ENCODE peak calls at places on chromosomes 11 and 22, in six cellular contexts. One of them, this sample, is unnamed.

GRCh38 chr22:31650391-31650790 is 11.6 kb downstream of the PISD start:
- DNase-seq in CD4-positive, alpha-beta memory T cell: no peak
- DNase-seq in fibroblast of lung: peak
- DNase-seq in breast epithelium: no peak
- DNase-seq in activated naive CD4-positive, alpha-beta T cell treated with anti-CD3 and anti-CD28 coated beads for 36 hours: no peak
- DNase-seq in activated naive CD8-positive, alpha-beta T cell treated with anti-CD3 and anti-CD28 coated beads, Interleukin-2, amount 10 ng/mL, durations not matched to agents 7 days and 5 days: no peak
- DNase-seq in this sample: no peak

GRCh38 chr11:43585877-43586608 is 94.5 kb upstream of the HSD17B12 start:
- DNase-seq in CD4-positive, alpha-beta memory T cell: no peak
- DNase-seq in fibroblast of lung: no peak
- DNase-seq in breast epithelium: no peak
- DNase-seq in activated naive CD4-positive, alpha-beta T cell treated with anti-CD3 and anti-CD28 coated beads for 36 hours: no peak
- DNase-seq in activated naive CD8-positive, alpha-beta T cell treated with anti-CD3 and anti-CD28 coated beads, Interleukin-2, amount 10 ng/mL, durations not matched to agents 7 days and 5 days: no peak
- DNase-seq in this sample: no peak

GRCh38 chr11:11152877-11153276 is 200.2 kb downstream of the CSNK2A3 start:
- DNase-seq in CD4-positive, alpha-beta memory T cell: no peak
- DNase-seq in fibroblast of lung: no peak
- DNase-seq in breast epithelium: no peak
- DNase-seq in activated naive CD4-positive, alpha-beta T cell treated with anti-CD3 and anti-CD28 coated beads for 36 hours: no peak
- DNase-seq in activated naive CD8-positive, alpha-beta T cell treated with anti-CD3 and anti-CD28 coated beads, Interleukin-2, amount 10 ng/mL, durations not matched to agents 7 days and 5 days: no peak
- DNase-seq in this sample: no peak

GRCh38 chr11:117591316-117592039 is 205.5 kb downstream of the DSCAML1 start:
- DNase-seq in CD4-positive, alpha-beta memory T cell: no peak
- DNase-seq in fibroblast of lung: no peak
- DNase-seq in breast epithelium: peak
- DNase-seq in activated naive CD4-positive, alpha-beta T cell treated with anti-CD3 and anti-CD28 coated beads for 36 hours: no peak
- DNase-seq in activated naive CD8-positive, alpha-beta T cell treated with anti-CD3 and anti-CD28 coated beads, Interleukin-2, amount 10 ng/mL, durations not matched to agents 7 days and 5 days: no peak
- DNase-seq in this sample: no peak

GRCh38 chr11:131692961-131693360 is 322.5 kb downstream of the NTM start:
- DNase-seq in CD4-positive, alpha-beta memory T cell: no peak
- DNase-seq in fibroblast of lung: no peak
- DNase-seq in breast epithelium: no peak
- DNase-seq in activated naive CD4-positive, alpha-beta T cell treated with anti-CD3 and anti-CD28 coated beads for 36 hours: no peak
- DNase-seq in activated naive CD8-positive, alpha-beta T cell treated with anti-CD3 and anti-CD28 coated beads, Interleukin-2, amount 10 ng/mL, durations not matched to agents 7 days and 5 days: no peak
- DNase-seq in this sample: no peak

GRCh38 chr22:49973018-49973965 is 12.7 kb downstream of the PIM3 start:
- DNase-seq in CD4-positive, alpha-beta memory T cell: no peak
- DNase-seq in fibroblast of lung: peak
- DNase-seq in breast epithelium: no peak
- DNase-seq in activated naive CD4-positive, alpha-beta T cell treated with anti-CD3 and anti-CD28 coated beads for 36 hours: peak
- DNase-seq in activated naive CD8-positive, alpha-beta T cell treated with anti-CD3 and anti-CD28 coated beads, Interleukin-2, amount 10 ng/mL, durations not matched to agents 7 days and 5 days: no peak
- DNase-seq in this sample: no peak

GRCh38 chr11:11500744-11501487 is 120.9 kb downstream of the GALNT18 start:
- DNase-seq in CD4-positive, alpha-beta memory T cell: no peak
- DNase-seq in fibroblast of lung: no peak
- DNase-seq in breast epithelium: no peak
- DNase-seq in activated naive CD4-positive, alpha-beta T cell treated with anti-CD3 and anti-CD28 coated beads for 36 hours: no peak
- DNase-seq in activated naive CD8-positive, alpha-beta T cell treated with anti-CD3 and anti-CD28 coated beads, Interleukin-2, amount 10 ng/mL, durations not matched to agents 7 days and 5 days: no peak
- DNase-seq in this sample: no peak

GRCh38 chr11:36702330-36703054 is 104.5 kb upstream of the RAG2 start:
- DNase-seq in CD4-positive, alpha-beta memory T cell: no peak
- DNase-seq in fibroblast of lung: peak
- DNase-seq in breast epithelium: no peak
- DNase-seq in activated naive CD4-positive, alpha-beta T cell treated with anti-CD3 and anti-CD28 coated beads for 36 hours: peak
- DNase-seq in activated naive CD8-positive, alpha-beta T cell treated with anti-CD3 and anti-CD28 coated beads, Interleukin-2, amount 10 ng/mL, durations not matched to agents 7 days and 5 days: no peak
- DNase-seq in this sample: peak

GRCh38 chr11:86119062-86119461 is 50.2 kb upstream of the PICALM start:
- DNase-seq in CD4-positive, alpha-beta memory T cell: no peak
- DNase-seq in fibroblast of lung: peak
- DNase-seq in breast epithelium: no peak
- DNase-seq in activated naive CD4-positive, alpha-beta T cell treated with anti-CD3 and anti-CD28 coated beads for 36 hours: no peak
- DNase-seq in activated naive CD8-positive, alpha-beta T cell treated with anti-CD3 and anti-CD28 coated beads, Interleukin-2, amount 10 ng/mL, durations not matched to agents 7 days and 5 days: no peak
- DNase-seq in this sample: no peak

GRCh38 chr22:28450109-28450508 is 229.5 kb downstream of the TTC28 start:
- DNase-seq in CD4-positive, alpha-beta memory T cell: no peak
- DNase-seq in fibroblast of lung: no peak
- DNase-seq in breast epithelium: no peak
- DNase-seq in activated naive CD4-positive, alpha-beta T cell treated with anti-CD3 and anti-CD28 coated beads for 36 hours: no peak
- DNase-seq in activated naive CD8-positive, alpha-beta T cell treated with anti-CD3 and anti-CD28 coated beads, Interleukin-2, amount 10 ng/mL, durations not matched to agents 7 days and 5 days: no peak
- DNase-seq in this sample: no peak

GRCh38 chr11:44619931-44620725 is 54.7 kb downstream of the CD82 start:
- DNase-seq in CD4-positive, alpha-beta memory T cell: no peak
- DNase-seq in fibroblast of lung: no peak
- DNase-seq in breast epithelium: peak
- DNase-seq in activated naive CD4-positive, alpha-beta T cell treated with anti-CD3 and anti-CD28 coated beads for 36 hours: no peak
- DNase-seq in activated naive CD8-positive, alpha-beta T cell treated with anti-CD3 and anti-CD28 coated beads, Interleukin-2, amount 10 ng/mL, durations not matched to agents 7 days and 5 days: peak
- DNase-seq in this sample: no peak

GRCh38 chr11:85718991-85719807 is 33.2 kb upstream of the CCDC89 start:
- DNase-seq in CD4-positive, alpha-beta memory T cell: no peak
- DNase-seq in fibroblast of lung: peak
- DNase-seq in breast epithelium: no peak
- DNase-seq in activated naive CD4-positive, alpha-beta T cell treated with anti-CD3 and anti-CD28 coated beads for 36 hours: no peak
- DNase-seq in activated naive CD8-positive, alpha-beta T cell treated with anti-CD3 and anti-CD28 coated beads, Interleukin-2, amount 10 ng/mL, durations not matched to agents 7 days and 5 days: no peak
- DNase-seq in this sample: no peak

GRCh38 chr11:20671856-20672546 is 2.6 kb downstream of the NELL1 start:
- DNase-seq in CD4-positive, alpha-beta memory T cell: no peak
- DNase-seq in fibroblast of lung: no peak
- DNase-seq in breast epithelium: no peak
- DNase-seq in activated naive CD4-positive, alpha-beta T cell treated with anti-CD3 and anti-CD28 coated beads for 36 hours: no peak
- DNase-seq in activated naive CD8-positive, alpha-beta T cell treated with anti-CD3 and anti-CD28 coated beads, Interleukin-2, amount 10 ng/mL, durations not matched to agents 7 days and 5 days: no peak
- DNase-seq in this sample: peak

GRCh38 chr11:102615077-102615893 is 9.8 kb downstream of the MMP20 start:
- DNase-seq in CD4-positive, alpha-beta memory T cell: no peak
- DNase-seq in fibroblast of lung: peak
- DNase-seq in breast epithelium: no peak
- DNase-seq in activated naive CD4-positive, alpha-beta T cell treated with anti-CD3 and anti-CD28 coated beads for 36 hours: no peak
- DNase-seq in activated naive CD8-positive, alpha-beta T cell treated with anti-CD3 and anti-CD28 coated beads, Interleukin-2, amount 10 ng/mL, durations not matched to agents 7 days and 5 days: no peak
- DNase-seq in this sample: peak

GRCh38 chr22:37887610-37888378 is 18.3 kb upstream of the MICALL1 start:
- DNase-seq in CD4-positive, alpha-beta memory T cell: no peak
- DNase-seq in fibroblast of lung: peak
- DNase-seq in breast epithelium: peak
- DNase-seq in activated naive CD4-positive, alpha-beta T cell treated with anti-CD3 and anti-CD28 coated beads for 36 hours: no peak
- DNase-seq in activated naive CD8-positive, alpha-beta T cell treated with anti-CD3 and anti-CD28 coated beads, Interleukin-2, amount 10 ng/mL, durations not matched to agents 7 days and 5 days: no peak
- DNase-seq in this sample: no peak

GRCh38 chr11:111514216-111515031 is at the start of gene HOATZ:
- DNase-seq in CD4-positive, alpha-beta memory T cell: peak
- DNase-seq in fibroblast of lung: peak
- DNase-seq in breast epithelium: no peak
- DNase-seq in activated naive CD4-positive, alpha-beta T cell treated with anti-CD3 and anti-CD28 coated beads for 36 hours: no peak
- DNase-seq in activated naive CD8-positive, alpha-beta T cell treated with anti-CD3 and anti-CD28 coated beads, Interleukin-2, amount 10 ng/mL, durations not matched to agents 7 days and 5 days: peak
- DNase-seq in this sample: peak

GRCh38 chr22:44453441-44454112 is 44.5 kb downstream of the RTL6 start:
- DNase-seq in CD4-positive, alpha-beta memory T cell: no peak
- DNase-seq in fibroblast of lung: no peak
- DNase-seq in breast epithelium: no peak
- DNase-seq in activated naive CD4-positive, alpha-beta T cell treated with anti-CD3 and anti-CD28 coated beads for 36 hours: no peak
- DNase-seq in activated naive CD8-positive, alpha-beta T cell treated with anti-CD3 and anti-CD28 coated beads, Interleukin-2, amount 10 ng/mL, durations not matched to agents 7 days and 5 days: no peak
- DNase-seq in this sample: no peak

GRCh38 chr11:130600616-130601015 is 152.2 kb downstream of the ADAMTS15 start:
- DNase-seq in CD4-positive, alpha-beta memory T cell: no peak
- DNase-seq in fibroblast of lung: no peak
- DNase-seq in breast epithelium: no peak
- DNase-seq in activated naive CD4-positive, alpha-beta T cell treated with anti-CD3 and anti-CD28 coated beads for 36 hours: no peak
- DNase-seq in activated naive CD8-positive, alpha-beta T cell treated with anti-CD3 and anti-CD28 coated beads, Interleukin-2, amount 10 ng/mL, durations not matched to agents 7 days and 5 days: no peak
- DNase-seq in this sample: no peak

GRCh38 chr11:35006389-35007128 is 90.1 kb downstream of the PDHX start:
- DNase-seq in CD4-positive, alpha-beta memory T cell: peak
- DNase-seq in fibroblast of lung: peak
- DNase-seq in breast epithelium: no peak
- DNase-seq in activated naive CD4-positive, alpha-beta T cell treated with anti-CD3 and anti-CD28 coated beads for 36 hours: peak
- DNase-seq in activated naive CD8-positive, alpha-beta T cell treated with anti-CD3 and anti-CD28 coated beads, Interleukin-2, amount 10 ng/mL, durations not matched to agents 7 days and 5 days: peak
- DNase-seq in this sample: no peak

GRCh38 chr11:23948831-23949230 is 548.0 kb upstream of the LUZP2 start:
- DNase-seq in CD4-positive, alpha-beta memory T cell: no peak
- DNase-seq in fibroblast of lung: no peak
- DNase-seq in breast epithelium: no peak
- DNase-seq in activated naive CD4-positive, alpha-beta T cell treated with anti-CD3 and anti-CD28 coated beads for 36 hours: no peak
- DNase-seq in activated naive CD8-positive, alpha-beta T cell treated with anti-CD3 and anti-CD28 coated beads, Interleukin-2, amount 10 ng/mL, durations not matched to agents 7 days and 5 days: no peak
- DNase-seq in this sample: no peak

GRCh38 chr11:612201-612960 is 3.4 kb downstream of the IRF7 start:
- DNase-seq in CD4-positive, alpha-beta memory T cell: no peak
- DNase-seq in fibroblast of lung: no peak
- DNase-seq in breast epithelium: no peak
- DNase-seq in activated naive CD4-positive, alpha-beta T cell treated with anti-CD3 and anti-CD28 coated beads for 36 hours: no peak
- DNase-seq in activated naive CD8-positive, alpha-beta T cell treated with anti-CD3 and anti-CD28 coated beads, Interleukin-2, amount 10 ng/mL, durations not matched to agents 7 days and 5 days: no peak
- DNase-seq in this sample: no peak

GRCh38 chr11:94400075-94400838 is 962 bp downstream of the GPR83 start:
- DNase-seq in CD4-positive, alpha-beta memory T cell: no peak
- DNase-seq in fibroblast of lung: no peak
- DNase-seq in breast epithelium: no peak
- DNase-seq in activated naive CD4-positive, alpha-beta T cell treated with anti-CD3 and anti-CD28 coated beads for 36 hours: no peak
- DNase-seq in activated naive CD8-positive, alpha-beta T cell treated with anti-CD3 and anti-CD28 coated beads, Interleukin-2, amount 10 ng/mL, durations not matched to agents 7 days and 5 days: no peak
- DNase-seq in this sample: no peak

GRCh38 chr22:44451016-44451415 is 47.0 kb downstream of the RTL6 start:
- DNase-seq in CD4-positive, alpha-beta memory T cell: no peak
- DNase-seq in fibroblast of lung: no peak
- DNase-seq in breast epithelium: no peak
- DNase-seq in activated naive CD4-positive, alpha-beta T cell treated with anti-CD3 and anti-CD28 coated beads for 36 hours: no peak
- DNase-seq in activated naive CD8-positive, alpha-beta T cell treated with anti-CD3 and anti-CD28 coated beads, Interleukin-2, amount 10 ng/mL, durations not matched to agents 7 days and 5 days: peak
- DNase-seq in this sample: no peak

GRCh38 chr11:129457321-129457720 is 81.7 kb downstream of the BARX2 start:
- DNase-seq in CD4-positive, alpha-beta memory T cell: no peak
- DNase-seq in fibroblast of lung: no peak
- DNase-seq in breast epithelium: no peak
- DNase-seq in activated naive CD4-positive, alpha-beta T cell treated with anti-CD3 and anti-CD28 coated beads for 36 hours: no peak
- DNase-seq in activated naive CD8-positive, alpha-beta T cell treated with anti-CD3 and anti-CD28 coated beads, Interleukin-2, amount 10 ng/mL, durations not matched to agents 7 days and 5 days: no peak
- DNase-seq in this sample: peak

GRCh38 chr11:32109138-32109537 is 18.3 kb downstream of the RCN1 start:
- DNase-seq in CD4-positive, alpha-beta memory T cell: no peak
- DNase-seq in fibroblast of lung: peak
- DNase-seq in breast epithelium: no peak
- DNase-seq in activated naive CD4-positive, alpha-beta T cell treated with anti-CD3 and anti-CD28 coated beads for 36 hours: no peak
- DNase-seq in activated naive CD8-positive, alpha-beta T cell treated with anti-CD3 and anti-CD28 coated beads, Interleukin-2, amount 10 ng/mL, durations not matched to agents 7 days and 5 days: no peak
- DNase-seq in this sample: no peak

GRCh38 chr11:110432713-110433392 is 3.1 kb downstream of the FDX1 start:
- DNase-seq in CD4-positive, alpha-beta memory T cell: no peak
- DNase-seq in fibroblast of lung: peak
- DNase-seq in breast epithelium: no peak
- DNase-seq in activated naive CD4-positive, alpha-beta T cell treated with anti-CD3 and anti-CD28 coated beads for 36 hours: no peak
- DNase-seq in activated naive CD8-positive, alpha-beta T cell treated with anti-CD3 and anti-CD28 coated beads, Interleukin-2, amount 10 ng/mL, durations not matched to agents 7 days and 5 days: no peak
- DNase-seq in this sample: no peak

GRCh38 chr11:122696662-122697061 is 41.1 kb downstream of the UBASH3B start:
- DNase-seq in CD4-positive, alpha-beta memory T cell: peak
- DNase-seq in fibroblast of lung: no peak
- DNase-seq in breast epithelium: no peak
- DNase-seq in activated naive CD4-positive, alpha-beta T cell treated with anti-CD3 and anti-CD28 coated beads for 36 hours: peak
- DNase-seq in activated naive CD8-positive, alpha-beta T cell treated with anti-CD3 and anti-CD28 coated beads, Interleukin-2, amount 10 ng/mL, durations not matched to agents 7 days and 5 days: peak
- DNase-seq in this sample: no peak

GRCh38 chr11:111365722-111366559 is 13.1 kb downstream of the POU2AF1 start:
- DNase-seq in CD4-positive, alpha-beta memory T cell: no peak
- DNase-seq in fibroblast of lung: no peak
- DNase-seq in breast epithelium: no peak
- DNase-seq in activated naive CD4-positive, alpha-beta T cell treated with anti-CD3 and anti-CD28 coated beads for 36 hours: no peak
- DNase-seq in activated naive CD8-positive, alpha-beta T cell treated with anti-CD3 and anti-CD28 coated beads, Interleukin-2, amount 10 ng/mL, durations not matched to agents 7 days and 5 days: no peak
- DNase-seq in this sample: no peak

GRCh38 chr11:73331138-73331916 is 23.3 kb downstream of the ARHGEF17 start:
- DNase-seq in CD4-positive, alpha-beta memory T cell: no peak
- DNase-seq in fibroblast of lung: peak
- DNase-seq in breast epithelium: no peak
- DNase-seq in activated naive CD4-positive, alpha-beta T cell treated with anti-CD3 and anti-CD28 coated beads for 36 hours: no peak
- DNase-seq in activated naive CD8-positive, alpha-beta T cell treated with anti-CD3 and anti-CD28 coated beads, Interleukin-2, amount 10 ng/mL, durations not matched to agents 7 days and 5 days: no peak
- DNase-seq in this sample: no peak

GRCh38 chr22:26845016-26845728 is 187.8 kb downstream of the MIAT start:
- DNase-seq in CD4-positive, alpha-beta memory T cell: no peak
- DNase-seq in fibroblast of lung: peak
- DNase-seq in breast epithelium: no peak
- DNase-seq in activated naive CD4-positive, alpha-beta T cell treated with anti-CD3 and anti-CD28 coated beads for 36 hours: no peak
- DNase-seq in activated naive CD8-positive, alpha-beta T cell treated with anti-CD3 and anti-CD28 coated beads, Interleukin-2, amount 10 ng/mL, durations not matched to agents 7 days and 5 days: no peak
- DNase-seq in this sample: no peak

GRCh38 chr11:75239551-75240290 is 853 bp upstream of the TPBGL start:
- DNase-seq in CD4-positive, alpha-beta memory T cell: no peak
- DNase-seq in fibroblast of lung: no peak
- DNase-seq in breast epithelium: no peak
- DNase-seq in activated naive CD4-positive, alpha-beta T cell treated with anti-CD3 and anti-CD28 coated beads for 36 hours: no peak
- DNase-seq in activated naive CD8-positive, alpha-beta T cell treated with anti-CD3 and anti-CD28 coated beads, Interleukin-2, amount 10 ng/mL, durations not matched to agents 7 days and 5 days: no peak
- DNase-seq in this sample: no peak

GRCh38 chr11:65853249-65853979 is 4.6 kb downstream of the CFL1 start:
- DNase-seq in CD4-positive, alpha-beta memory T cell: no peak
- DNase-seq in fibroblast of lung: no peak
- DNase-seq in breast epithelium: no peak
- DNase-seq in activated naive CD4-positive, alpha-beta T cell treated with anti-CD3 and anti-CD28 coated beads for 36 hours: no peak
- DNase-seq in activated naive CD8-positive, alpha-beta T cell treated with anti-CD3 and anti-CD28 coated beads, Interleukin-2, amount 10 ng/mL, durations not matched to agents 7 days and 5 days: no peak
- DNase-seq in this sample: no peak

GRCh38 chr11:131977854-131978253 is 607.4 kb downstream of the NTM start:
- DNase-seq in CD4-positive, alpha-beta memory T cell: no peak
- DNase-seq in fibroblast of lung: peak
- DNase-seq in breast epithelium: no peak
- DNase-seq in activated naive CD4-positive, alpha-beta T cell treated with anti-CD3 and anti-CD28 coated beads for 36 hours: no peak
- DNase-seq in activated naive CD8-positive, alpha-beta T cell treated with anti-CD3 and anti-CD28 coated beads, Interleukin-2, amount 10 ng/mL, durations not matched to agents 7 days and 5 days: no peak
- DNase-seq in this sample: no peak

GRCh38 chr11:1970956-1971355 is 23.8 kb downstream of the MRPL23 start:
- DNase-seq in CD4-positive, alpha-beta memory T cell: no peak
- DNase-seq in fibroblast of lung: no peak
- DNase-seq in breast epithelium: peak
- DNase-seq in activated naive CD4-positive, alpha-beta T cell treated with anti-CD3 and anti-CD28 coated beads for 36 hours: no peak
- DNase-seq in activated naive CD8-positive, alpha-beta T cell treated with anti-CD3 and anti-CD28 coated beads, Interleukin-2, amount 10 ng/mL, durations not matched to agents 7 days and 5 days: peak
- DNase-seq in this sample: no peak

GRCh38 chr11:79129702-79130101 is 311.1 kb downstream of the TENM4 start:
- DNase-seq in CD4-positive, alpha-beta memory T cell: no peak
- DNase-seq in fibroblast of lung: no peak
- DNase-seq in breast epithelium: no peak
- DNase-seq in activated naive CD4-positive, alpha-beta T cell treated with anti-CD3 and anti-CD28 coated beads for 36 hours: no peak
- DNase-seq in activated naive CD8-positive, alpha-beta T cell treated with anti-CD3 and anti-CD28 coated beads, Interleukin-2, amount 10 ng/mL, durations not matched to agents 7 days and 5 days: no peak
- DNase-seq in this sample: no peak

GRCh38 chr11:123590296-123590912 is 64.0 kb downstream of the SCN3B start:
- DNase-seq in CD4-positive, alpha-beta memory T cell: no peak
- DNase-seq in fibroblast of lung: peak
- DNase-seq in breast epithelium: no peak
- DNase-seq in activated naive CD4-positive, alpha-beta T cell treated with anti-CD3 and anti-CD28 coated beads for 36 hours: no peak
- DNase-seq in activated naive CD8-positive, alpha-beta T cell treated with anti-CD3 and anti-CD28 coated beads, Interleukin-2, amount 10 ng/mL, durations not matched to agents 7 days and 5 days: no peak
- DNase-seq in this sample: no peak

GRCh38 chr11:62909107-62909894 is 11.9 kb downstream of the CHRM1 start:
- DNase-seq in CD4-positive, alpha-beta memory T cell: no peak
- DNase-seq in fibroblast of lung: peak
- DNase-seq in breast epithelium: peak
- DNase-seq in activated naive CD4-positive, alpha-beta T cell treated with anti-CD3 and anti-CD28 coated beads for 36 hours: peak
- DNase-seq in activated naive CD8-positive, alpha-beta T cell treated with anti-CD3 and anti-CD28 coated beads, Interleukin-2, amount 10 ng/mL, durations not matched to agents 7 days and 5 days: no peak
- DNase-seq in this sample: no peak